ENCODE peak calls at places on chromosome 17, in eight cellular contexts. V is HCT116; I is stimulated activated CD4-positive, alpha-beta T cell treated with anti-CD3 and anti-CD28 coated beads, Interleukin-1b, Interleukin-23, amount 100 ng/mL, for 24 hours; K is RPMI8226; C is DND-41; J is fibroblast of the conjunctiva; L is NCI-H69; R is iris pigment epithelial cell. E is an unnamed sample.

GRCh38 chr17:17493986-17494466 is 2.2 kb downstream of the RASD1 start:
- DNase-seq in V (no peak), I (no peak), K (no peak), C (no peak), J (no peak), L (no peak), R (no peak), E (no peak)

GRCh38 chr17:70276931-70277330 is 107.6 kb downstream of the KCNJ2 start:
- DNase-seq in V (no peak), I (no peak), K (no peak), C (no peak), J (no peak), L (no peak), R (peak; percentile 45), E (no peak)

GRCh38 chr17:67531291-67531690 is 154.2 kb downstream of the PITPNC1 start:
- DNase-seq in V (no peak), I (no peak), K (peak; percentile 45), C (no peak), J (no peak), L (peak; percentile 25), R (no peak), E (no peak)

GRCh38 chr17:48236681-48237134 is 129.1 kb downstream of the SNX11 start:
- DNase-seq in V (peak; percentile 91), I (no peak), K (no peak), C (no peak), J (no peak), L (peak; percentile 29), R (peak; percentile 89), E (no peak)

GRCh38 chr17:37300683-37301082 is 75.1 kb upstream of the C17orf78 start:
- DNase-seq in V (no peak), I (no peak), K (no peak), C (no peak), J (no peak), L (peak; percentile 10), R (no peak), E (no peak)

GRCh38 chr17:29042679-29043538 is at the start of gene PIPOX:
- DNase-seq in V (no peak), I (no peak), K (peak; percentile 88), C (peak; percentile 50), J (no peak), L (peak; percentile 99), R (peak; percentile 36), E (no peak)

GRCh38 chr17:40598021-40598927 is 33.0 kb upstream of the CCR7 start:
- DNase-seq in V (no peak), I (peak; percentile 58), K (no peak), C (no peak), J (no peak), L (no peak), R (no peak), E (no peak)

GRCh38 chr17:38403491-38403890 is 24.8 kb upstream of the ARHGAP23 start:
- DNase-seq in V (no peak), I (no peak), K (no peak), C (no peak), J (no peak), L (peak; percentile 38), R (peak; percentile 20), E (no peak)

GRCh38 chr17:17742133-17742621 is 60.9 kb downstream of the RAI1 start:
- DNase-seq in V (no peak), I (no peak), K (no peak), C (no peak), J (peak; percentile 18), L (no peak), R (peak; percentile 45), E (no peak)

GRCh38 chr17:27319536-27320221 is 25.8 kb downstream of the WSB1 start:
- DNase-seq in V (no peak), I (no peak), K (peak; percentile 77), C (no peak), J (peak; percentile 79), L (peak; percentile 79), R (peak; percentile 59), E (no peak)

GRCh38 chr17:7015587-7016020 is 3.2 kb downstream of the RNASEK start:
- DNase-seq in V (no peak), I (no peak), K (no peak), C (no peak), J (no peak), L (no peak), R (no peak), E (no peak)

GRCh38 chr17:204427-205175 is 23.2 kb upstream of the DOC2B start:
- DNase-seq in V (no peak), I (no peak), K (no peak), C (no peak), J (no peak), L (no peak), R (no peak), E (no peak)

GRCh38 chr17:65054602-65055001 is 1.9 kb downstream of the GNA13 start:
- DNase-seq in V (no peak), I (no peak), K (peak; percentile 13), C (no peak), J (no peak), L (peak; percentile 73), R (no peak), E (no peak)

GRCh38 chr17:2380225-2380922 is 20.5 kb downstream of the MNT start:
- DNase-seq in V (no peak), I (no peak), K (no peak), C (no peak), J (no peak), L (no peak), R (no peak), E (no peak)

GRCh38 chr17:65268832-65269231 is 131.7 kb downstream of the RGS9 start:
- DNase-seq in V (no peak), I (no peak), K (no peak), C (no peak), J (no peak), L (no peak), R (peak; percentile 55), E (no peak)

GRCh38 chr17:61135782-61136181 is 263.9 kb upstream of the TBX2 start:
- DNase-seq in V (no peak), I (no peak), K (no peak), C (no peak), J (no peak), L (no peak), R (no peak), E (no peak)

GRCh38 chr17:17994271-17994670 is 21.6 kb downstream of the DRC3 start:
- DNase-seq in V (peak; percentile 15), I (no peak), K (peak; percentile 70), C (peak; percentile 25), J (no peak), L (peak; percentile 50), R (peak; percentile 31), E (no peak)

GRCh38 chr17:57213180-57213825 is 43.0 kb upstream of the MSI2 start:
- DNase-seq in V (no peak), I (no peak), K (no peak), C (no peak), J (no peak), L (no peak), R (no peak), E (no peak)

GRCh38 chr17:42872251-42872965 is 21.4 kb downstream of the AOC3 start:
- DNase-seq in V (no peak), I (no peak), K (no peak), C (no peak), J (no peak), L (no peak), R (no peak), E (no peak)

GRCh38 chr17:58006563-58006923 is 503 bp downstream of the SRSF1 start:
- DNase-seq in V (peak; percentile 49), I (peak; percentile 60), K (peak; percentile 78), C (peak; percentile 80), J (peak; percentile 63), L (peak; percentile 91), R (peak; percentile 79), E (peak; percentile 65)

GRCh38 chr17:41705271-41705991 is 6.7 kb upstream of the GAST start:
- DNase-seq in V (no peak), I (no peak), K (no peak), C (no peak), J (no peak), L (peak; percentile 66), R (peak; percentile 71), E (no peak)

GRCh38 chr17:76585048-76585648 is 512 bp downstream of the ST6GALNAC2 start:
- DNase-seq in V (no peak), I (no peak), K (peak; percentile 32), C (no peak), J (no peak), L (no peak), R (peak; percentile 30), E (no peak)

GRCh38 chr17:16820161-16820877 is 130.3 kb downstream of the CCDC144A start:
- DNase-seq in V (no peak), I (no peak), K (no peak), C (no peak), J (no peak), L (no peak), R (no peak), E (peak; percentile 75)

GRCh38 chr17:9162275-9162985 is 141.1 kb downstream of the NTN1 start:
- DNase-seq in V (no peak), I (no peak), K (no peak), C (peak; percentile 11), J (no peak), L (no peak), R (no peak), E (no peak)

GRCh38 chr17:43020030-43020621 is 2.1 kb downstream of the VAT1 start:
- DNase-seq in V (no peak), I (no peak), K (no peak), C (no peak), J (no peak), L (no peak), R (peak; percentile 64), E (no peak)

GRCh38 chr17:38329284-38329683 is 14.5 kb downstream of the GPR179 start:
- DNase-seq in V (no peak), I (no peak), K (no peak), C (no peak), J (no peak), L (no peak), R (no peak), E (no peak)

GRCh38 chr17:3835410-3836229 is 10.4 kb downstream of the NCBP3 start:
- DNase-seq in V (no peak), I (no peak), K (no peak), C (no peak), J (no peak), L (no peak), R (no peak), E (peak; percentile 6)

GRCh38 chr17:4194796-4195195 is 51.8 kb downstream of the CYB5D2 start:
- DNase-seq in V (no peak), I (no peak), K (no peak), C (no peak), J (no peak), L (no peak), R (no peak), E (no peak)

GRCh38 chr17:79544142-79544914 is 66.5 kb downstream of the RBFOX3 start:
- DNase-seq in V (no peak), I (no peak), K (no peak), C (no peak), J (no peak), L (no peak), R (no peak), E (no peak)